ENCODE peak calls at places on chromosomes 5 and 9, in four cellular contexts. H, L, I and V are unnamed samples.

GRCh38 chr5:122346897-122347581 is 35.0 kb downstream of the SNCAIP start:
- DNase-seq in H (no peak), L (no peak), I (no peak), V (no peak)

GRCh38 chr5:176394881-176395675 is 6.5 kb downstream of the HIGD2A start:
- DNase-seq in H (no peak), L (no peak), I (no peak), V (no peak)

GRCh38 chr5:61184708-61185107 is 22.4 kb upstream of the SMIM15 start:
- DNase-seq in H (no peak), L (peak), I (peak), V (no peak)

GRCh38 chr5:622946-623522 is 10.9 kb downstream of the CEP72 start:
- DNase-seq in H (no peak), L (no peak), I (no peak), V (no peak)

GRCh38 chr9:72351538-72352453 is 13.2 kb downstream of the ZFAND5 start:
- DNase-seq in H (no peak), L (peak), I (no peak), V (no peak)

GRCh38 chr9:113998529-113999255 is 79.4 kb downstream of the AMBP start:
- DNase-seq in H (peak), L (peak), I (no peak), V (no peak)

GRCh38 chr9:75455444-75455921 is 367.2 kb downstream of the OSTF1 start:
- DNase-seq in H (peak), L (peak), I (no peak), V (no peak)

GRCh38 chr5:158084292-158084691 is 225.3 kb upstream of the CLINT1 start:
- DNase-seq in H (no peak), L (peak), I (no peak), V (no peak)

GRCh38 chr9:135309763-135310125 is 169.8 kb upstream of the PPP1R26 start:
- DNase-seq in H (no peak), L (no peak), I (no peak), V (no peak)

GRCh38 chr5:150114102-150114641 is 27.8 kb upstream of the CSF1R start:
- DNase-seq in H (peak), L (no peak), I (no peak), V (no peak)

GRCh38 chr9:136886610-136887597 is 588 bp downstream of the TRAF2 start:
- DNase-seq in H (no peak), L (peak), I (no peak), V (peak)

GRCh38 chr9:109956811-109957440 is 176.9 kb downstream of the PALM2AKAP2 start:
- DNase-seq in H (no peak), L (peak), I (no peak), V (no peak)

GRCh38 chr9:7042124-7042523 is 284.4 kb downstream of the KDM4C start:
- DNase-seq in H (no peak), L (peak), I (peak), V (no peak)

GRCh38 chr5:33944543-33945132 is 8.5 kb downstream of the RXFP3 start:
- DNase-seq in H (no peak), L (no peak), I (no peak), V (no peak)

GRCh38 chr9:2788948-2789347 is 54.9 kb downstream of the PUM3 start:
- DNase-seq in H (no peak), L (no peak), I (no peak), V (no peak)

GRCh38 chr9:7785813-7786212 is 13.8 kb downstream of the DMAC1 start:
- DNase-seq in H (no peak), L (no peak), I (no peak), V (no peak)

GRCh38 chr5:6108981-6109595 is 269.3 kb downstream of the MED10 start:
- DNase-seq in H (no peak), L (no peak), I (no peak), V (no peak)

GRCh38 chr5:178826216-178826615 is 33.5 kb upstream of the ZNF354B start:
- DNase-seq in H (no peak), L (no peak), I (no peak), V (no peak)

GRCh38 chr5:87944553-87945320 is 323.9 kb downstream of the TMEM161B start:
- DNase-seq in H (no peak), L (no peak), I (no peak), V (no peak)

GRCh38 chr5:6497267-6497666 is 48.6 kb downstream of the UBE2QL1 start:
- DNase-seq in H (no peak), L (no peak), I (no peak), V (no peak)

GRCh38 chr9:130201974-130202373 is 29.8 kb downstream of the NCS1 start:
- DNase-seq in H (no peak), L (no peak), I (no peak), V (no peak)

GRCh38 chr5:140216468-140217074 is 41.6 kb downstream of the CYSTM1 start:
- DNase-seq in H (no peak), L (no peak), I (no peak), V (no peak)

GRCh38 chr9:69645488-69645887 is 26.7 kb downstream of the APBA1 start:
- DNase-seq in H (peak), L (no peak), I (no peak), V (no peak)

GRCh38 chr9:98991981-98992884 is 48.5 kb downstream of the COL15A1 start:
- DNase-seq in H (no peak), L (no peak), I (no peak), V (no peak)

GRCh38 chr5:99104538-99105132 is 175.8 kb upstream of the CHD1 start:
- DNase-seq in H (no peak), L (peak), I (no peak), V (no peak)

GRCh38 chr9:116285320-116285719 is 131.7 kb downstream of the PAPPA start:
- DNase-seq in H (no peak), L (no peak), I (no peak), V (no peak)

GRCh38 chr5:170508036-170508435 is 4.2 kb downstream of the KCNIP1 start:
- DNase-seq in H (no peak), L (no peak), I (no peak), V (no peak)

GRCh38 chr5:122972877-122973276 is 63.6 kb downstream of the PPIC start:
- DNase-seq in H (no peak), L (peak), I (no peak), V (no peak)

GRCh38 chr9:108272350-108272899 is 583.4 kb downstream of the ACTL7B start:
- DNase-seq in H (peak), L (peak), I (no peak), V (no peak)

GRCh38 chr9:28158451-28158850 is 585.2 kb upstream of the C9orf72 start:
- DNase-seq in H (no peak), L (no peak), I (no peak), V (no peak)

GRCh38 chr9:127162567-127163365 is 40.3 kb upstream of the ANGPTL2 start:
- DNase-seq in H (no peak), L (no peak), I (no peak), V (no peak)

GRCh38 chr9:135482015-135482754 is 2.6 kb downstream of the PPP1R26 start:
- DNase-seq in H (no peak), L (no peak), I (no peak), V (no peak)

GRCh38 chr5:68949711-68950110 is 144.1 kb upstream of the SLC30A5 start:
- DNase-seq in H (no peak), L (no peak), I (no peak), V (no peak)

GRCh38 chr9:135898634-135899407 is 8.5 kb downstream of the CAMSAP1 start:
- DNase-seq in H (no peak), L (peak), I (peak), V (no peak)

GRCh38 chr5:156934450-156935211 is 28.4 kb downstream of the TIMD4 start:
- DNase-seq in H (no peak), L (peak), I (no peak), V (no peak)

GRCh38 chr5:151183451-151184245 is 26.1 kb upstream of the ANXA6 start:
- DNase-seq in H (no peak), L (peak), I (no peak), V (no peak)

GRCh38 chr5:180811623-180812119 is 9.1 kb upstream of the MGAT1 start:
- DNase-seq in H (no peak), L (no peak), I (no peak), V (no peak)

GRCh38 chr5:67647772-67648171 is 451.2 kb upstream of the CD180 start:
- DNase-seq in H (no peak), L (no peak), I (no peak), V (no peak)

GRCh38 chr9:112162644-112163413 is 12.3 kb downstream of the SUSD1 start:
- DNase-seq in H (no peak), L (no peak), I (no peak), V (no peak)

GRCh38 chr9:112168197-112168596 is 6.9 kb downstream of the SUSD1 start:
- DNase-seq in H (no peak), L (no peak), I (no peak), V (no peak)

GRCh38 chr9:112169368-112169767 is 5.7 kb downstream of the SUSD1 start:
- DNase-seq in H (no peak), L (no peak), I (no peak), V (no peak)

GRCh38 chr9:112170235-112170634 is 4.9 kb downstream of the SUSD1 start:
- DNase-seq in H (no peak), L (no peak), I (no peak), V (no peak)

DNA sequence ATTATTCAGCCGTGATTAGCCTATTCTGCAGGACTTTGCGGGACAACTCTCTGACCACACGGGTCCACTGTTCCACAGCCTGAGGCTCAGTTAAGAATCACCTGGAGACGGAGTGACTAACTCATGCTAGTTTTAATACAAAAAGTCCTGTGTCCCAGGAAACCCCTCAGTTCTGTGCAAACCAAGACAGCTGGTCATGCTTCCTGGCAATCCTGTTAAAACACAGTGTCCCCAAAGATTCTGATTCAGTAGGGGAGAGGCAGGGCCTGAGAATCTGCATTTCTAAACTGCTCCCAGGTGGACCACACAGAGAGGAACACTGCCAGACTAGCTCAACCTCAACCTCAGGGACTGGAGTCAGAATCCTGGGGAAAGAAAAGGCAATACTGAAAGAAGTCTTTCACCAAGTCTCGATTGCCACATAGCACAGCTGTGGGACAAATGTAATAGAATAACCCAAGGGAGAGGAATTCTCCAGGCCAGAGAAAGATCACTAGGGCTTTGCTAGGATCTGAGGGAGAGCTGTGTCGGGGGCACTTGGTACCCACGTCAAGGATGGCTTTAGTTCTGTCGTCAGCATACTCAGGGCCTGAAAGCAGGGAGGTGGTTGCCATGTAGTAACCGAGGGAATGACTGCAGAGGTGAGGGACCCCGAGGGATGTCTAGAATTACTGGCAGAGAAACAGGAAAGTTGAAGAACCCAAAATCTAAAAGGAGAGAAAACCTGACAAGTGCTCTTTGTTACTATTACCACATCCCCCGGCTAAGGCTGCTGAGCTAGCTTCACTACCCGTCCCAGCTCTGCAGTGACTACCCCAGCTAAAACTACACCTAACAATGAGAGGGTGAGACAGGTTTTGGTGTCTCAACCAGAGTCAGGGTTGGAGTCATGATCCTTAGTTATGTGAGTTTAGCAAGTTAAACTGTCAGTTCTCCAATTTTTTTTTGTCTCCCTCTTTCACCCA is 8.6 kb downstream of the SUSD1 start:
- DNase-seq in H (no peak), L (peak), I (no peak), V (no peak)
- TF ChIP-seq CTCF in H (no peak), L (peak), I (peak), V (peak)

DNA sequence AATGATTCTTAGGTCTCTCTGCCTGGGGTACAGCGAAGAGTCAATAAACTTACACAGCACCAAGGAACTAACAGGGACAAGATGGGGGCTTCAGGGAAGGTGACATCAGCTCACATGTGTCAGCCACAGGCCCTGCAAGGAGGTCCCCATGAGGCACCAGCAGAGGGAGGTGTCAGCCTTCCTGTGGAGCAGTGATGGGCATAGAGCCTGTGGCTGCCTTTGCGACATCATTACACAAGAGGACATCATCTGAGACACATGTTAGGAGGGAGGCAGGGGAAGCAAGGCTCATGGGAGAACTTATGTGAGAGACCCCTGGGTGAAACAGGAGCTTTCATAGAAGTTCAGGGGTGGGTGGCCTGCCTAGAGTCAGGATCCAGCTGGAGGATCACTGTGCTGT is 389.6 kb downstream of the SEMA5A start:
- DNase-seq in H (no peak), L (peak), I (peak), V (no peak)
- TF ChIP-seq CTCF in H (no peak), L (peak), I (peak), V (peak)

DNA sequence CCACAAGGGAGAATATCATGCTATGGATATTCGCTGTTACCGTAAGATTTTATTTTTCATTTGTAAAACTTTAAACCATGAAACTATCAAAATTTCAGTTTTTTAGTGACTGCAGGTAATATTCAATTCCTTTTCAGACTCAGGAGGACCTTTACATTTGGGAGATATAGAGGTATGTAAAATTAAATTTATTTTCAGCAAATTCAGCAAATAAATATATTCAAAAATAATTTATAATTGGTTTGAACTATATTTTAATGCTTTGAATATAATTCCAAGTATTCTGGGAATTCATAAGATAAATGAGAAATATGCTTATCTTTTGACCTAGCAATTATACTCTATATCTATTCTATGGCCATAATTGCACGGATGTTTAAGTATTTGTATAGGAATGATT is 7.6 kb downstream of the RFESD start:
- DNase-seq in H (no peak), L (no peak), I (no peak), V (no peak)
- TF ChIP-seq CTCF in H (no peak), L (no peak), I (no peak), V (no peak)

DNA sequence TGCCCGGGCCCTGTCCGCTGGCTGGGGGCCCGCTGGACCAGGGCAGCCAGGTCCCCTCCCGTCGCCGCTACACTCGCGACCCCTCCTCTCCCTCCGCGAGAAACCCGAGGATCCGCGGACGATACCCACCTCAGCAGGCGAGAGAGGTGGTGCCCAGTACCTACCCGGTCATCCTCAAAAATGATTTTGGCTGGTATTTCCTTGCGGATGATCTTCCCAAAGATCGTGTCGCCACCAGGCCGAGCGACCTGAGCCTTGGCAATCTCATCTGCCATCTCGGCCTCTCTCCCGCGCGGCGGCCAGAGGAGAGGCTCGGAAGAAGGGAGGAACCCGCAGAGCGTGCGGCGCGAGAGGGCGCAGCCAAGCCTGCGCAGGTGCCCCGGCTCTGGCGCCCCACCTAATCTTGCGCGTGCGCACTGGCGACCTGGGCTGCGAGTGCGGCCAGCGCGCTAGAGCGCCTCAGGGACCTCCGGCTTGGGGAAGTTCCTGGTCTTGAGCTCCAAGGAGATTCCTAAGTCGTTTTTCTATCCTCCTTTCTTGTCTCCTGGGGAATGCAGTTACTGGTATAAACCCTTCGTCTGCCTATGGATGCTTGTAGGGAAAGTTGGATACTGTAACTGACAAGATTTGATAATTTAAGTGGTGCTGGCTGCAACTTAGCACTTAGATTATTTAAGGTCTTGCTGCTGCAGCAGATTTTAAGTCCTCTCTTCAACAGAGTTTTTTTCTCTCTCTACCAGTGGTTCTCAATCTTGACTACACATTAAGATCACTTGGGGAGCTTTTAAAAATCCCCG is at the start of gene HINT1:
- DNase-seq in H (peak), L (peak), I (peak), V (peak)
- TF ChIP-seq CTCF in H (no peak), L (peak), I (no peak), V (peak)

GRCh38 chr5:65366655-65367054 is 115.1 kb downstream of the ADAMTS6 start:
- DNase-seq in H (no peak), L (no peak), I (no peak), V (no peak)
- TF ChIP-seq CTCF in H (no peak), L (no peak), I (no peak), V (no peak)

GRCh38 chr5:164422400-164422799 is 917.0 kb downstream of the MAT2B start:
- DNase-seq in H (no peak), L (peak), I (no peak), V (no peak)
- TF ChIP-seq CTCF in H (no peak), L (peak), I (peak), V (peak)